ENCODE peak calls at places on chromosomes 4 and X, in four cellular contexts. A is H1, G is GM12878, C is HepG2. N is an unnamed sample.

GRCh38 chr4:159342374-159342773 is 239.5 kb downstream of the RAPGEF2 start:
- DNase-seq in A (no peak), G (no peak), C (no peak), N (no peak)

GRCh38 chr4:81021526-81021944 is 9.0 kb upstream of the BMP3 start:
- DNase-seq in A (no peak), G (no peak), C (no peak), N (no peak)

GRCh38 chrX:80879143-80879542 is 69.5 kb upstream of the BRWD3 start:
- DNase-seq in A (no peak), G (no peak), C (no peak), N (no peak)

GRCh38 chrX:112513154-112513553 is 166.6 kb downstream of the LHFPL1 start:
- DNase-seq in A (no peak), G (no peak), C (no peak), N (no peak)

GRCh38 chrX:119677654-119677981 is 15.3 kb downstream of the SEPTIN6 start:
- DNase-seq in A (no peak), G (no peak), C (no peak), N (no peak)

GRCh38 chr4:175413561-175413960 is 398.5 kb downstream of the GPM6A start:
- DNase-seq in A (no peak), G (no peak), C (no peak), N (no peak)

GRCh38 chr4:5365071-5366008 is 314.1 kb downstream of the STK32B start:
- DNase-seq in A (peak), G (peak), C (peak), N (no peak)

GRCh38 chr4:121408-122084 is 2.8 kb upstream of the ZNF718 start:
- DNase-seq in A (no peak), G (no peak), C (no peak), N (no peak)

GRCh38 chr4:79176351-79176750 is 149.5 kb downstream of the NAA11 start:
- DNase-seq in A (no peak), G (no peak), C (no peak), N (no peak)

GRCh38 chr4:82201303-82201702 is 172.5 kb downstream of the HNRNPD start:
- DNase-seq in A (no peak), G (no peak), C (no peak), N (no peak)

GRCh38 chr4:76504613-76505465 is 69.8 kb downstream of the SHROOM3 start:
- DNase-seq in A (no peak), G (no peak), C (peak), N (peak)

GRCh38 chr4:24229976-24230375 is 340.1 kb upstream of the PPARGC1A start:
- DNase-seq in A (no peak), G (no peak), C (no peak), N (no peak)

GRCh38 chr4:180134116-180134866 is 2108.9 kb upstream of the TENM3 start:
- DNase-seq in A (no peak), G (no peak), C (no peak), N (no peak)

GRCh38 chr4:1856920-1857699 is 1.2 kb upstream of the LETM1 start:
- DNase-seq in A (no peak), G (no peak), C (no peak), N (peak)

GRCh38 chrX:34629572-34629971 is 27.5 kb downstream of the TMEM47 start:
- DNase-seq in A (no peak), G (no peak), C (no peak), N (no peak)

GRCh38 chrX:123905334-123905733 is 45.5 kb downstream of the XIAP start:
- DNase-seq in A (no peak), G (no peak), C (no peak), N (no peak)

GRCh38 chrX:123906557-123907316 is 46.9 kb downstream of the XIAP start:
- DNase-seq in A (no peak), G (no peak), C (no peak), N (no peak)

GRCh38 chrX:123909498-123909897 is 49.6 kb downstream of the XIAP start:
- DNase-seq in A (no peak), G (no peak), C (no peak), N (no peak)
- TF ChIP-seq SIN3A in A (no peak), G (no peak), C (no peak), N (no peak)

DNA sequence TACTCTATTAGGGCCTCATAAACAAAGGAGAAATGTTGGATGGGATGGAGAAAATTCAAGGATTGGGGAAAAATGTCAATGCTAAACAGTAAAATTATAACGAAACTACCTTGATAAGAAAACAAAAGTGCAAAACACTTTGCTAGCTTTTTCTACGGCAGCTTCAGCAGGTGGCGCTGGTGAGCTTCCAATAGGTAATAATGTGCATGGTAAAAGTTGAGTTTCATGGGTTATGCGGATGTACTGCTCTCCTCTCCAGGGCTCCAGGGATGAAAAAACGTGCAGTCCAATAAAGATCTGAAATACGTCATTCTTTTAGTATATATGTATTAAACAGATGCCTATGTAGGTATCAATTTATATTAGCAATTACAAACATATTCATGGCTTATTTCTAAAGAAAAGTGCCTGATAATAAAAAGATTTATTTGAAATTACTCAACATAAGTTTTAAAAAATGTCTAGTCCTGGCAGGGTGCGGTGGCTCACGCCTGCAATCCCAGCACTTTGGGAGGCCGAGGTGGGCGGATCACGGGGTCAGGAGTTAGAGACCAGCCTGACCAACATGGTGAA is 239.6 kb downstream of the GRXCR1 start:
- DNase-seq in A (no peak), G (peak), C (peak), N (peak)
- TF ChIP-seq TCF12 in A (no peak), G (no peak), C (no peak), N (no peak)

GRCh38 chrX:52598886-52599285 is 55.8 kb downstream of the SSX7 start:
- DNase-seq in A (no peak), G (no peak), C (no peak), N (no peak)
- TF ChIP-seq SIN3A in A (no peak), G (no peak), C (no peak), N (no peak)

GRCh38 chr4:149296503-149296902 is 519.1 kb downstream of the IQCM start:
- DNase-seq in A (no peak), G (no peak), C (no peak), N (no peak)
- TF ChIP-seq TCF12 in A (no peak), G (no peak), C (no peak), N (no peak)

GRCh38 chr4:16583764-16584163 is 314.7 kb downstream of the LDB2 start:
- DNase-seq in A (no peak), G (no peak), C (no peak), N (no peak)

GRCh38 chr4:16585053-16585452 is 313.4 kb downstream of the LDB2 start:
- DNase-seq in A (no peak), G (no peak), C (no peak), N (no peak)

GRCh38 chr4:16581117-16581516 is 317.3 kb downstream of the LDB2 start:
- DNase-seq in A (no peak), G (no peak), C (no peak), N (no peak)

GRCh38 chr4:16582036-16582435 is 316.4 kb downstream of the LDB2 start:
- DNase-seq in A (no peak), G (no peak), C (no peak), N (no peak)

GRCh38 chr4:16582526-16582925 is 315.9 kb downstream of the LDB2 start:
- DNase-seq in A (peak), G (no peak), C (no peak), N (peak)
- TF ChIP-seq SIN3A in A (no peak), G (no peak), C (no peak), N (no peak)

DNA sequence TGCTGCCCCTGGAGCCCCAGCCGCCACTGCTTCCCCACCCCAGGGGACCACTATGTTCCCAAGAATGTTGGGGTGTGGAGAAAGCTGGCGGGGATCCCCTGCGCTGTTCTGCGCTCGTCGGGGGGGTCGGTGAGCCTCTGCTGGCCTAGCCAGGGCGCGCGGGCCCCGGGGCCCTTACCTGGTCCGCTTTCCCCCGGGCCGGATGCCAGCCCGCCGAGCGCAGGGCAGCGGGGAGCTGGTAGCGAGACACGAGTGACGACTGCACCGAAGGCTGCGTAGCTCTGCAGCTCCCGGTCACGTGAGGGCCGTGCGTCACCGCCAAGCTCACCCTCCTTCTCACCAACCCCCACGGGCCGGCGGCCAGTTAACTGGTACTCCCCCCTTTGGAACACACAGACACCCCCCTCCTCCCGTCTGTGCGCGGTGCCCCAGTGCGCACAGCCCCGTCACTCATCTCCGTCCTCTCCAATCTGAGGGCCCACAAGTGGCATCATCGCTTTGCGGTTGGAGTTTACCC is at the start of gene BEX1:
- DNase-seq in A (peak), G (no peak), C (peak), N (peak)
- TF ChIP-seq TCF12 in A (no peak), G (no peak), C (no peak), N (no peak)

N was measured in SK-N-SH.